ENCODE peak calls at places on chromosomes 5 and 9, in four cellular contexts. H is K562, A is A549, O is WTC11. B is an unnamed sample.

GRCh38 chr5:100691545-100691944 is 156.4 kb downstream of the FAM174A start:
- DNase-seq in H (no peak), A (no peak), O (no peak), B (no peak)

GRCh38 chr5:27652505-27652904 is 614.1 kb upstream of the CDH9 start:
- DNase-seq in H (no peak), A (no peak), O (no peak), B (peak; percentile 17)

GRCh38 chr5:111680737-111681413 is 76.1 kb downstream of the NREP start:
- DNase-seq in H (no peak), A (peak; percentile 49), O (no peak), B (peak; percentile 90)

GRCh38 chr5:175082866-175083590 is 358.6 kb downstream of the MSX2 start:
- DNase-seq in H (no peak), A (no peak), O (no peak), B (no peak)

GRCh38 chr9:20551835-20552234 is 70.5 kb downstream of the MLLT3 start:
- DNase-seq in H (no peak), A (no peak), O (no peak), B (no peak)

GRCh38 chr5:108727154-108727638 is 20.5 kb upstream of the FER start:
- DNase-seq in H (peak; percentile 32), A (no peak), O (no peak), B (no peak)

GRCh38 chr5:38072295-38072694 is 186.1 kb upstream of the EGFLAM start:
- DNase-seq in H (no peak), A (no peak), O (no peak), B (no peak)

GRCh38 chr5:80937591-80937990 is 22.6 kb upstream of the RASGRF2 start:
- DNase-seq in H (no peak), A (peak; percentile 10), O (no peak), B (no peak)

GRCh38 chr5:36374275-36374862 is 72.7 kb upstream of the RANBP3L start:
- DNase-seq in H (no peak), A (no peak), O (no peak), B (no peak)

GRCh38 chr5:152246401-152246800 is 158.7 kb downstream of the NMUR2 start:
- DNase-seq in H (no peak), A (no peak), O (peak; percentile 71), B (peak; percentile 12)

GRCh38 chr9:224540-225520 is 10.2 kb downstream of the DOCK8 start:
- DNase-seq in H (no peak), A (no peak), O (no peak), B (peak; percentile 26)

GRCh38 chr5:156474251-156474650 is 147.3 kb downstream of the SGCD start:
- DNase-seq in H (no peak), A (no peak), O (no peak), B (no peak)

GRCh38 chr9:134591573-134591981 is 50.0 kb upstream of the COL5A1 start:
- DNase-seq in H (no peak), A (no peak), O (no peak), B (no peak)

GRCh38 chr9:127809562-127810377 is 7.1 kb downstream of the FPGS start:
- DNase-seq in H (peak; percentile 95), A (no peak), O (peak; percentile 69), B (no peak)

GRCh38 chr9:127796899-127797370 is 5.7 kb upstream of the FPGS start:
- DNase-seq in H (no peak), A (no peak), O (no peak), B (no peak)

DNA sequence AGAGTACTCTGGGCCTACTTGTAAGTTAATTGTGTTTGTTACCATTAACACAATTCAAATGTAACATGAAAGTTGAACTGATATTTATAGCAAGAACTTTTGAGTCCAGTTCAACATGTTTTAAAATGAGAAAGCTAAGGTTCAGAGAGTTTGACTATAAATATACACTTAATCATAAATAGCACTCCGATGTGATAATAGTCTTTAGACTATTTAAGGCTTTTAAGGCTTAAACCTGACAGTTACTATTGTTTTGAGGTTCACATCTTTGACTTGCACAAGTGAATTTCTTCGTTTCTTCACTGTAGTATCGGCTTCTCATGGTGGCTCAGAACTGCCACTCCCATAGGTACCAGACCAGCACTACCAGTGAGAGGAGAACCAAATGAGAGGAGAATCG is 42.4 kb downstream of the ZNF608 start:
- DNase-seq in H (no peak), A (no peak), O (no peak), B (no peak)
- TF ChIP-seq HMGXB4 in H (no peak), A (no peak), O (no peak), B (no peak)

GRCh38 chr9:37464426-37465248 is 613 bp downstream of the ZBTB5 start:
- DNase-seq in H (no peak), A (peak; percentile 70), O (peak; percentile 93), B (no peak)
- TF ChIP-seq HMGXB4 in H (peak; percentile 84), A (no peak), O (no peak), B (no peak)

GRCh38 chr5:166672431-166672830 is 1619.0 kb upstream of the WWC1 start:
- DNase-seq in H (no peak), A (no peak), O (no peak), B (no peak)

GRCh38 chr5:166677891-166678290 is 1613.6 kb upstream of the WWC1 start:
- DNase-seq in H (no peak), A (no peak), O (no peak), B (no peak)
- TF ChIP-seq HMGXB4 in H (no peak), A (no peak), O (no peak), B (no peak)

DNA sequence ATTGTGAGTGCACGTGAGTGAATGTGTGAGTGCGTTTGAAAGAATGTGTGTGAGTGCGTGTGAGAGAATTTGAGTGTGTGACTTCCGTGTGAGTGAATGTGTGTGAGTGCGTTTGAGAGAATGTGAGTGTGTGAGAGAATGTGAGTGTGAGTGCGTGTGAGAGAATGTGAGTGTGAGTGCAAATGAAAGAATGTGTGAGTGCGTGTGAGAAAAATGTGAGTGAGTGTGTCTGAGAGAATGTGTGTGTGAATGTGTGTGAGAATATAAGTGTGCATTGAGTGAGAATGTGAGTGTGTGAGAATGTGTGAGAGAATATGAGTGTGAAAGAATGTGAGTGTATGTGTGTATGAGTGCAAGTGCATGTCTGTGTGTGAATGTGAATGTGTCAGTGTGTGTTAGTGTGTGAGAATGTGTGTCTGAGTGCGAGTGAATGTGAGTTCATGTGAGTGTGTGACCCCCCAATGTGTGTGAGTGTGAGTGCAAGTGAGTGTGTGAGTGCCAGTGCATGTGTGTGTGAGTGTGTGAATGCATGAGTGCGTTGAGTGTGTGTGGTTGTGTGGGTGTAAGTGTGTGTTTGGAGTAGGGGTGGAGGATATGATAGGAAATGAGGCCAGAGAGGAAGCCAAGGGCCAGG is 37.9 kb upstream of the LHX2 start:
- DNase-seq in H (no peak), A (no peak), O (no peak), B (no peak)
- TF ChIP-seq HMGXB4 in H (no peak), A (no peak), O (no peak), B (no peak)

DNA sequence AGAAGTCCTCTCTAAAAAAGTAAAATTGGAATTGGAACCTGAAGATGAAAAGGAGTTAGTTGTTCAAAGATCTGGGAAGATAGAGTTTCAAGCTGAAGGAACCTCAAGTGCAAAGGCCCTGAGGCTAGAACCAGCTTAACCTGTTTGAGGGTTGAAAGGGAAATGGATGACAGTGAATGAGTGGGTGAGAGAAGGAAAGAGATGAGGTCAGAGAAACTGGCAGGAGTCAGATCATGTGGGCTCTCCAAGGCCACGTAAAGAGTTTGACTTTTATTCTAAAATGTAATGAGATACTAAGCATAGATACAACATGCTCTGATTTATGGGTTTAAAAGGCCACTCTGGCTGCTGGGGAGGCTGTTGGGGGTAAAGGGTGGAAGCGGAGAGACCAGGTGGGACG is 2.5 kb upstream of the RAD23B start:
- DNase-seq in H (no peak), A (no peak), O (no peak), B (no peak)
- TF ChIP-seq HMGXB4 in H (no peak), A (no peak), O (no peak), B (no peak)

DNA sequence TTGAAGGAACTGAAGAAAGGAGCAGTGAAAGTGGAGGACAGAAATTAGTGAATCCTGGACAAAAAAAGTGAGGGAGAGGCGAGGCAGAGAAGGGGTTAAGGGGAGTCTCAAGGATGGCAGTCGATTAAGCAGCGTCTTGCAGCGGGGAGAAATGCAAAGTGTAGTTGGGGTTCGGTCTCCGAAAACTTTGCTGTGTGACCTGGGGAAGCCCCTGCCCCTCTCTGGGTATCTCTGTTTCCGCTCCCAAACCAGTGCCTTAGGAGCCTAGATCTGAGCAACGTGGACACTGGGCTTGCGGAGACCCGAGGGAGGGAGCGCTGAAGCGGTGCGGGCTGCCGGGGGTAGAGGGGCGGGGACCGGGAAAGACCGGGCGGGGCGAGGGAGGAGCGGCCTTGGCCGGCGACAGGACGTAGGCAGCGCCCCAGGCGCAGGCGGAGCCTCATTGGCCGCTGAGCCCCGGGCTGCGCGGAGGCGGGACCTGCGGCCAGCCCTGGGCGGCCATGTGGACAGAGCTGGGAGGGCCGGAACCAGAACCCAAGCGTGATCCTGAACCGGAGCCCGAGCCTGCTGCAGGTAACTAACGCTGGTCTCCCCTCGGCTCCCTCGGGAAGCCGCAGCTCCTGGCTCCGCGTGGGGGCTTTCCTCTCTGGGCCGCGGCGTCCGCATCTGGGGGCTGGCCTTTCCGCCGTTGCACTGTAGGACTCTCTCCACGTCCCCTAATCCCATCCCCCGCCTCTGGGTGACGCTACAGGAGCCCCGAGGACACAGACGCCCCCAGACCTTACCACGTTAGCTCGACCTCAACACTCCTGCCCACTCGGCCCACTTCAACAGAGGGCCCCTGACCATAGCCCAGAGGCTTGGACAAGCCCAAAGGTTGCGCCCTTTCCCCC is at the start of gene ALDH1B1:
- DNase-seq in H (peak; percentile 99), A (peak; percentile 97), O (peak; percentile 91), B (peak; percentile 77)
- TF ChIP-seq HMGXB4 in H (no peak), A (no peak), O (peak; percentile 80), B (peak; percentile 83)

GRCh38 chr9:120621941-120622340 is 42.0 kb upstream of the CDK5RAP2 start:
- DNase-seq in H (no peak), A (no peak), O (no peak), B (no peak)

GRCh38 chr9:120619751-120620655 is 40.0 kb upstream of the CDK5RAP2 start:
- DNase-seq in H (peak; percentile 69), A (peak; percentile 76), O (peak; percentile 51), B (peak; percentile 56)

GRCh38 chr9:120617637-120617979 is 37.6 kb upstream of the CDK5RAP2 start:
- DNase-seq in H (no peak), A (no peak), O (no peak), B (peak; percentile 24)

GRCh38 chr9:120612218-120612617 is 32.3 kb upstream of the CDK5RAP2 start:
- DNase-seq in H (no peak), A (no peak), O (no peak), B (no peak)

DNA sequence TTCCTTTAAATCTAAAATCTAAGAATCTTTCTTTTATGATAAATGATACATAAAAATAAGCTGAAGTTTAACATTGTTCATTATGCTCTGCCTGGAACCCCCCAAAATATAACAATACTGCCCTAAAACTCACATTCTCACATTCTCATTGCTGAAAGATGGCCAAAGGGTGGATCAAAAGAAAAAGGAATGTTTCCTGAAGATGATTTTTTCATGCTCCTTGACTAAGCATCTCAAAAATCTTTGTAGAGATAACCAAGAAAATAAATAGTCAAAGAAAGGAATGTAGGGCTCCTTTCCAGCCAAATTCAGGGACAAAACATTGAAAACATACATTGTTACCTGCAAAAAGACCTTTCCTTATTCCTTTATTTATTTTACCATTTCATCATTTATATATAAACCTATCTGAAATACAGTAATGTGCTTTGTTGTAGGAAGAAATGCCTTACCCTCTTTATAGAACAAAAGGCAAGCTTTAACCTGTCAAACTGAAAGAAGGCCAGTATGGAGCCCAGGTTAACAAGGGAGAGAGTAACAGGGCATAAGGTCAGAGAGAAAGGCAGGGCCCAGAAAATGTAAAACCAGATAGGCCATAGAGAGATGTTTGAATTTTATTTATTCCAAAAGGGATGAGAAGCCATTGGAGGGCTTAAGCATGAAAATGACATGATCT is 37.1 kb upstream of the CDK5RAP2 start:
- DNase-seq in H (no peak), A (no peak), O (no peak), B (no peak)
- TF ChIP-seq HMGXB4 in H (no peak), A (no peak), O (no peak), B (no peak)

B was measured in HepG2.